ENCODE peak calls at places on chromosomes 6 and 20, in eight cellular contexts. U is CD8-positive, alpha-beta memory T cell; Y is endothelial cell of umbilical vein; I is EL; F is iris pigment epithelial cell; L is NCI-H1417; K is H9; A is sigmoid colon. N is an unnamed sample.

GRCh38 chr6:116218172-116218633 is 35.7 kb downstream of the TSPYL4 start:
- DNase-seq in K (no peak), F (no peak), Y (peak), U (no peak), I (peak), A (no peak), L (no peak), N (no peak)

GRCh38 chr6:68189217-68189616 is 445.9 kb upstream of the ADGRB3 start:
- DNase-seq in I (no peak), L (no peak), Y (no peak), A (no peak), F (no peak), K (no peak), U (no peak), N (no peak)

GRCh38 chr6:123215211-123215610 is 219.2 kb downstream of the CLVS2 start:
- DNase-seq in L (no peak), F (no peak), Y (no peak), A (no peak), K (no peak), I (no peak), U (no peak), N (no peak)

GRCh38 chr20:40309731-40310130 is 379.3 kb downstream of the MAFB start:
- DNase-seq in L (no peak), A (no peak), K (no peak), U (no peak), Y (peak), F (peak), I (no peak), N (no peak)

GRCh38 chr6:98239057-98239456 is 595.3 kb upstream of the POU3F2 start:
- DNase-seq in F (no peak), U (no peak), A (no peak), L (no peak), Y (no peak), K (no peak), I (no peak), N (no peak)

GRCh38 chr6:12024715-12025434 is 12.8 kb downstream of the HIVEP1 start:
- DNase-seq in U (no peak), I (peak), K (no peak), F (peak), L (no peak), Y (no peak), A (no peak), N (no peak)

GRCh38 chr6:15602144-15602543 is 60.7 kb downstream of the DTNBP1 start:
- DNase-seq in L (no peak), K (no peak), A (no peak), U (no peak), Y (no peak), F (no peak), I (no peak), N (no peak)

GRCh38 chr20:58592076-58592695 is 58.9 kb upstream of the STX16 start:
- DNase-seq in Y (no peak), L (no peak), U (no peak), A (no peak), I (no peak), K (no peak), F (no peak), N (no peak)

GRCh38 chr6:30682181-30683117 is 4.0 kb downstream of the PPP1R18 start:
- DNase-seq in F (peak), L (peak), K (peak), A (peak), U (peak), I (peak), Y (peak), N (peak)

GRCh38 chr20:45899041-45899835 is 8.1 kb downstream of the CTSA start:
- DNase-seq in Y (no peak), K (no peak), L (no peak), F (no peak), U (no peak), I (no peak), A (no peak), N (no peak)

GRCh38 chr20:61725966-61726365 is 339.7 kb downstream of the TAF4 start:
- DNase-seq in A (no peak), K (no peak), F (no peak), I (no peak), U (no peak), L (no peak), Y (no peak), N (no peak)

GRCh38 chr20:51338692-51339440 is 203.7 kb downstream of the NFATC2 start:
- DNase-seq in L (no peak), K (no peak), Y (no peak), F (peak), A (no peak), U (no peak), I (peak), N (peak)

GRCh38 chr6:44264154-44265002 is 973 bp downstream of the NFKBIE start:
- DNase-seq in I (no peak), U (peak), A (no peak), F (peak), L (no peak), Y (no peak), K (no peak), N (no peak)

GRCh38 chr6:149907317-149907716 is 9.4 kb upstream of the RAET1E start:
- DNase-seq in U (no peak), Y (no peak), F (no peak), A (no peak), I (no peak), K (no peak), L (no peak), N (no peak)

GRCh38 chr20:34355427-34355826 is 7.6 kb upstream of the ITCH start:
- DNase-seq in F (no peak), K (no peak), Y (no peak), I (no peak), L (no peak), U (no peak), A (no peak), N (no peak)

GRCh38 chr20:55394592-55394991 is 610.7 kb downstream of the CBLN4 start:
- DNase-seq in A (no peak), Y (no peak), U (no peak), I (no peak), F (no peak), L (no peak), K (no peak), N (no peak)

N was measured in MCF 10A.